ENCODE peak calls at places on chromosomes 12 and 14, in four cellular contexts. One of them, this sample, is unnamed.

GRCh38 chr12:92505373-92506340 is 197.1 kb upstream of the PLEKHG7 start:
- DNase-seq in activated T-cell treated with anti-CD3 and anti-CD28 coated beads, Interleukin-2, amount 50 U/mL, for 4 hours: peak; percentile 57
- DNase-seq in D341Med: peak; percentile 27
- DNase-seq in CD8-positive, alpha-beta T cell: peak; percentile 25
- DNase-seq in this sample: no peak

GRCh38 chr12:7108042-7108927 is 729 bp downstream of the C1RL start:
- DNase-seq in activated T-cell treated with anti-CD3 and anti-CD28 coated beads, Interleukin-2, amount 50 U/mL, for 4 hours: peak; percentile 50
- DNase-seq in D341Med: no peak
- DNase-seq in CD8-positive, alpha-beta T cell: peak; percentile 65
- DNase-seq in this sample: peak; percentile 68

GRCh38 chr12:101852998-101853397 is 22.2 kb upstream of the GNPTAB start:
- DNase-seq in activated T-cell treated with anti-CD3 and anti-CD28 coated beads, Interleukin-2, amount 50 U/mL, for 4 hours: no peak
- DNase-seq in D341Med: no peak
- DNase-seq in CD8-positive, alpha-beta T cell: no peak
- DNase-seq in this sample: no peak

GRCh38 chr14:100665518-100666032 is 61.1 kb upstream of the DLK1 start:
- DNase-seq in activated T-cell treated with anti-CD3 and anti-CD28 coated beads, Interleukin-2, amount 50 U/mL, for 4 hours: no peak
- DNase-seq in D341Med: no peak
- DNase-seq in CD8-positive, alpha-beta T cell: no peak
- DNase-seq in this sample: no peak

GRCh38 chr12:10409387-10409786 is at the start of gene KLRC4:
- DNase-seq in activated T-cell treated with anti-CD3 and anti-CD28 coated beads, Interleukin-2, amount 50 U/mL, for 4 hours: no peak
- DNase-seq in D341Med: no peak
- DNase-seq in CD8-positive, alpha-beta T cell: peak; percentile 32
- DNase-seq in this sample: no peak

GRCh38 chr14:57725399-57726077 is 140.4 kb downstream of the SLC35F4 start:
- DNase-seq in activated T-cell treated with anti-CD3 and anti-CD28 coated beads, Interleukin-2, amount 50 U/mL, for 4 hours: no peak
- DNase-seq in D341Med: no peak
- DNase-seq in CD8-positive, alpha-beta T cell: no peak
- DNase-seq in this sample: no peak

GRCh38 chr12:67038486-67038885 is 230.7 kb upstream of the CAND1 start:
- DNase-seq in activated T-cell treated with anti-CD3 and anti-CD28 coated beads, Interleukin-2, amount 50 U/mL, for 4 hours: no peak
- DNase-seq in D341Med: no peak
- DNase-seq in CD8-positive, alpha-beta T cell: no peak
- DNase-seq in this sample: no peak

GRCh38 chr14:60944206-60944605 is 36.7 kb downstream of the TRMT5 start:
- DNase-seq in activated T-cell treated with anti-CD3 and anti-CD28 coated beads, Interleukin-2, amount 50 U/mL, for 4 hours: no peak
- DNase-seq in D341Med: no peak
- DNase-seq in CD8-positive, alpha-beta T cell: no peak
- DNase-seq in this sample: no peak

GRCh38 chr12:19074700-19075099 is 54.8 kb upstream of the PLEKHA5 start:
- DNase-seq in activated T-cell treated with anti-CD3 and anti-CD28 coated beads, Interleukin-2, amount 50 U/mL, for 4 hours: no peak
- DNase-seq in D341Med: no peak
- DNase-seq in CD8-positive, alpha-beta T cell: no peak
- DNase-seq in this sample: no peak

GRCh38 chr12:98352218-98352811 is 163.1 kb upstream of the TMPO start:
- DNase-seq in activated T-cell treated with anti-CD3 and anti-CD28 coated beads, Interleukin-2, amount 50 U/mL, for 4 hours: no peak
- DNase-seq in D341Med: no peak
- DNase-seq in CD8-positive, alpha-beta T cell: no peak
- DNase-seq in this sample: peak; percentile 0

GRCh38 chr12:124740691-124741137 is 123.0 kb downstream of the SCARB1 start:
- DNase-seq in activated T-cell treated with anti-CD3 and anti-CD28 coated beads, Interleukin-2, amount 50 U/mL, for 4 hours: peak; percentile 25
- DNase-seq in D341Med: no peak
- DNase-seq in CD8-positive, alpha-beta T cell: no peak
- DNase-seq in this sample: no peak

GRCh38 chr12:112837629-112838191 is 46.2 kb downstream of the RPH3A start:
- DNase-seq in activated T-cell treated with anti-CD3 and anti-CD28 coated beads, Interleukin-2, amount 50 U/mL, for 4 hours: no peak
- DNase-seq in D341Med: no peak
- DNase-seq in CD8-positive, alpha-beta T cell: no peak
- DNase-seq in this sample: no peak

GRCh38 chr12:19959353-19959752 is 409.0 kb upstream of the PDE3A start:
- DNase-seq in activated T-cell treated with anti-CD3 and anti-CD28 coated beads, Interleukin-2, amount 50 U/mL, for 4 hours: no peak
- DNase-seq in D341Med: no peak
- DNase-seq in CD8-positive, alpha-beta T cell: no peak
- DNase-seq in this sample: no peak

GRCh38 chr12:115232455-115233156 is 548.6 kb upstream of the TBX3 start:
- DNase-seq in activated T-cell treated with anti-CD3 and anti-CD28 coated beads, Interleukin-2, amount 50 U/mL, for 4 hours: no peak
- DNase-seq in D341Med: no peak
- DNase-seq in CD8-positive, alpha-beta T cell: no peak
- DNase-seq in this sample: no peak

GRCh38 chr14:51967521-51967920 is 21.8 kb upstream of the RTRAF start:
- DNase-seq in activated T-cell treated with anti-CD3 and anti-CD28 coated beads, Interleukin-2, amount 50 U/mL, for 4 hours: no peak
- DNase-seq in D341Med: no peak
- DNase-seq in CD8-positive, alpha-beta T cell: no peak
- DNase-seq in this sample: no peak

GRCh38 chr12:40646456-40646855 is 45.8 kb upstream of the CNTN1 start:
- DNase-seq in activated T-cell treated with anti-CD3 and anti-CD28 coated beads, Interleukin-2, amount 50 U/mL, for 4 hours: no peak
- DNase-seq in D341Med: no peak
- DNase-seq in CD8-positive, alpha-beta T cell: no peak
- DNase-seq in this sample: no peak

GRCh38 chr14:77603654-77604270 is 12.7 kb downstream of the SPTLC2 start:
- DNase-seq in activated T-cell treated with anti-CD3 and anti-CD28 coated beads, Interleukin-2, amount 50 U/mL, for 4 hours: no peak
- DNase-seq in D341Med: peak; percentile 42
- DNase-seq in CD8-positive, alpha-beta T cell: no peak
- DNase-seq in this sample: no peak

GRCh38 chr12:48193623-48194022 is 9.5 kb downstream of the OR10AD1 start:
- DNase-seq in activated T-cell treated with anti-CD3 and anti-CD28 coated beads, Interleukin-2, amount 50 U/mL, for 4 hours: no peak
- DNase-seq in D341Med: no peak
- DNase-seq in CD8-positive, alpha-beta T cell: no peak
- DNase-seq in this sample: no peak

GRCh38 chr14:67461341-67461985 is 27.1 kb downstream of the TMEM229B start:
- DNase-seq in activated T-cell treated with anti-CD3 and anti-CD28 coated beads, Interleukin-2, amount 50 U/mL, for 4 hours: no peak
- DNase-seq in D341Med: no peak
- DNase-seq in CD8-positive, alpha-beta T cell: no peak
- DNase-seq in this sample: no peak

GRCh38 chr12:69163681-69164362 is 75.5 kb upstream of the CPSF6 start:
- DNase-seq in activated T-cell treated with anti-CD3 and anti-CD28 coated beads, Interleukin-2, amount 50 U/mL, for 4 hours: no peak
- DNase-seq in D341Med: no peak
- DNase-seq in CD8-positive, alpha-beta T cell: no peak
- DNase-seq in this sample: no peak

GRCh38 chr12:27480031-27480430 is 33.5 kb downstream of the SMCO2 start:
- DNase-seq in activated T-cell treated with anti-CD3 and anti-CD28 coated beads, Interleukin-2, amount 50 U/mL, for 4 hours: no peak
- DNase-seq in D341Med: no peak
- DNase-seq in CD8-positive, alpha-beta T cell: no peak
- DNase-seq in this sample: no peak

GRCh38 chr14:30882431-30882830 is 8.1 kb downstream of the COCH start:
- DNase-seq in activated T-cell treated with anti-CD3 and anti-CD28 coated beads, Interleukin-2, amount 50 U/mL, for 4 hours: no peak
- DNase-seq in D341Med: no peak
- DNase-seq in CD8-positive, alpha-beta T cell: no peak
- DNase-seq in this sample: no peak

GRCh38 chr12:68137278-68137930 is 22.1 kb downstream of the IFNG start:
- DNase-seq in activated T-cell treated with anti-CD3 and anti-CD28 coated beads, Interleukin-2, amount 50 U/mL, for 4 hours: no peak
- DNase-seq in D341Med: no peak
- DNase-seq in CD8-positive, alpha-beta T cell: no peak
- DNase-seq in this sample: no peak

GRCh38 chr12:114917307-114917706 is 233.3 kb upstream of the TBX3 start:
- DNase-seq in activated T-cell treated with anti-CD3 and anti-CD28 coated beads, Interleukin-2, amount 50 U/mL, for 4 hours: no peak
- DNase-seq in D341Med: no peak
- DNase-seq in CD8-positive, alpha-beta T cell: no peak
- DNase-seq in this sample: no peak

GRCh38 chr14:50773632-50774541 is 57.1 kb downstream of the NIN start:
- DNase-seq in activated T-cell treated with anti-CD3 and anti-CD28 coated beads, Interleukin-2, amount 50 U/mL, for 4 hours: no peak
- DNase-seq in D341Med: peak; percentile 80
- DNase-seq in CD8-positive, alpha-beta T cell: peak; percentile 24
- DNase-seq in this sample: no peak

GRCh38 chr14:55255979-55256378 is 15.2 kb upstream of the FBXO34 start:
- DNase-seq in activated T-cell treated with anti-CD3 and anti-CD28 coated beads, Interleukin-2, amount 50 U/mL, for 4 hours: no peak
- DNase-seq in D341Med: no peak
- DNase-seq in CD8-positive, alpha-beta T cell: no peak
- DNase-seq in this sample: no peak

GRCh38 chr14:54591461-54592245 is 24.7 kb downstream of the SAMD4A start:
- DNase-seq in activated T-cell treated with anti-CD3 and anti-CD28 coated beads, Interleukin-2, amount 50 U/mL, for 4 hours: no peak
- DNase-seq in D341Med: no peak
- DNase-seq in CD8-positive, alpha-beta T cell: no peak
- DNase-seq in this sample: no peak

GRCh38 chr12:53200107-53200457 is 7.0 kb downstream of the ITGB7 start:
- DNase-seq in activated T-cell treated with anti-CD3 and anti-CD28 coated beads, Interleukin-2, amount 50 U/mL, for 4 hours: no peak
- DNase-seq in D341Med: no peak
- DNase-seq in CD8-positive, alpha-beta T cell: no peak
- DNase-seq in this sample: no peak

GRCh38 chr14:85024931-85025330 is 505.0 kb upstream of the FLRT2 start:
- DNase-seq in activated T-cell treated with anti-CD3 and anti-CD28 coated beads, Interleukin-2, amount 50 U/mL, for 4 hours: no peak
- DNase-seq in D341Med: no peak
- DNase-seq in CD8-positive, alpha-beta T cell: no peak
- DNase-seq in this sample: no peak

GRCh38 chr12:121718653-121719239 is 6.2 kb downstream of the TMEM120B start:
- DNase-seq in activated T-cell treated with anti-CD3 and anti-CD28 coated beads, Interleukin-2, amount 50 U/mL, for 4 hours: no peak
- DNase-seq in D341Med: peak; percentile 77
- DNase-seq in CD8-positive, alpha-beta T cell: no peak
- DNase-seq in this sample: no peak

GRCh38 chr14:53924754-53925153 is 31.9 kb downstream of the BMP4 start:
- DNase-seq in activated T-cell treated with anti-CD3 and anti-CD28 coated beads, Interleukin-2, amount 50 U/mL, for 4 hours: no peak
- DNase-seq in D341Med: no peak
- DNase-seq in CD8-positive, alpha-beta T cell: no peak
- DNase-seq in this sample: no peak

GRCh38 chr12:109902866-109903265 is 2.8 kb downstream of the TCHP start:
- DNase-seq in activated T-cell treated with anti-CD3 and anti-CD28 coated beads, Interleukin-2, amount 50 U/mL, for 4 hours: no peak
- DNase-seq in D341Med: no peak
- DNase-seq in CD8-positive, alpha-beta T cell: no peak
- DNase-seq in this sample: no peak

GRCh38 chr12:106780010-106780625 is 5.6 kb downstream of the RIC8B start:
- DNase-seq in activated T-cell treated with anti-CD3 and anti-CD28 coated beads, Interleukin-2, amount 50 U/mL, for 4 hours: no peak
- DNase-seq in D341Med: no peak
- DNase-seq in CD8-positive, alpha-beta T cell: no peak
- DNase-seq in this sample: no peak

GRCh38 chr14:93023039-93023438 is 92.7 kb downstream of the ITPK1 start:
- DNase-seq in activated T-cell treated with anti-CD3 and anti-CD28 coated beads, Interleukin-2, amount 50 U/mL, for 4 hours: no peak
- DNase-seq in D341Med: no peak
- DNase-seq in CD8-positive, alpha-beta T cell: no peak
- DNase-seq in this sample: no peak

GRCh38 chr14:59028476-59029202 is 159.8 kb upstream of the DAAM1 start:
- DNase-seq in activated T-cell treated with anti-CD3 and anti-CD28 coated beads, Interleukin-2, amount 50 U/mL, for 4 hours: no peak
- DNase-seq in D341Med: peak; percentile 76
- DNase-seq in CD8-positive, alpha-beta T cell: no peak
- DNase-seq in this sample: peak; percentile 6

GRCh38 chr14:64708148-64709004 is 4.2 kb downstream of the PLEKHG3 start:
- DNase-seq in activated T-cell treated with anti-CD3 and anti-CD28 coated beads, Interleukin-2, amount 50 U/mL, for 4 hours: no peak
- DNase-seq in D341Med: no peak
- DNase-seq in CD8-positive, alpha-beta T cell: peak; percentile 40
- DNase-seq in this sample: no peak

This sample was measured in NK-92 treated with Interleukin-12 subunit alpha and Interleukin-12 subunit beta, amount 100 ng/mL, for 24 hours.